ENCODE peak calls at places on chromosomes 6 and 20, in eight cellular contexts. One of them, this sample, is unnamed.

GRCh38 chr6:43265564-43265963 is 22.3 kb downstream of the TTBK1 start:
- DNase-seq in breast epithelium: no peak
- DNase-seq in HCT116: no peak
- DNase-seq in GM12891: no peak
- DNase-seq in heart left ventricle: no peak
- DNase-seq in Peyer's patch: no peak
- DNase-seq in IMR-90: no peak
- DNase-seq in spleen: no peak
- DNase-seq in this sample: no peak

GRCh38 chr20:2814587-2815051 is at the start of gene C20orf141:
- DNase-seq in breast epithelium: peak
- DNase-seq in HCT116: no peak
- DNase-seq in GM12891: no peak
- DNase-seq in heart left ventricle: peak
- DNase-seq in Peyer's patch: no peak
- DNase-seq in IMR-90: peak
- DNase-seq in spleen: no peak
- DNase-seq in this sample: peak

GRCh38 chr6:142400495-142400894 is 98.7 kb downstream of the ADGRG6 start:
- DNase-seq in breast epithelium: no peak
- DNase-seq in HCT116: no peak
- DNase-seq in GM12891: no peak
- DNase-seq in heart left ventricle: no peak
- DNase-seq in Peyer's patch: no peak
- DNase-seq in IMR-90: peak
- DNase-seq in spleen: no peak
- DNase-seq in this sample: no peak

GRCh38 chr6:5995705-5996686 is 10.7 kb downstream of the NRN1 start:
- DNase-seq in breast epithelium: peak
- DNase-seq in HCT116: no peak
- DNase-seq in GM12891: no peak
- DNase-seq in heart left ventricle: peak
- DNase-seq in Peyer's patch: peak
- DNase-seq in IMR-90: peak
- DNase-seq in spleen: peak
- DNase-seq in this sample: peak

GRCh38 chr6:100565439-100566104 is 100.9 kb upstream of the SIM1 start:
- DNase-seq in breast epithelium: no peak
- DNase-seq in HCT116: no peak
- DNase-seq in GM12891: no peak
- DNase-seq in heart left ventricle: no peak
- DNase-seq in Peyer's patch: no peak
- DNase-seq in IMR-90: no peak
- DNase-seq in spleen: no peak
- DNase-seq in this sample: no peak

GRCh38 chr6:117328500-117328899 is 63.1 kb downstream of the VGLL2 start:
- DNase-seq in breast epithelium: no peak
- DNase-seq in HCT116: no peak
- DNase-seq in GM12891: no peak
- DNase-seq in heart left ventricle: no peak
- DNase-seq in Peyer's patch: no peak
- DNase-seq in IMR-90: no peak
- DNase-seq in spleen: no peak
- DNase-seq in this sample: no peak

GRCh38 chr20:4060856-4061440 is 45.6 kb upstream of the RNF24 start:
- DNase-seq in breast epithelium: no peak
- DNase-seq in HCT116: no peak
- DNase-seq in GM12891: no peak
- DNase-seq in heart left ventricle: no peak
- DNase-seq in Peyer's patch: no peak
- DNase-seq in IMR-90: no peak
- DNase-seq in spleen: no peak
- DNase-seq in this sample: no peak

GRCh38 chr6:167350322-167350721 is 25.4 kb downstream of the TTLL2 start:
- DNase-seq in breast epithelium: no peak
- DNase-seq in HCT116: no peak
- DNase-seq in GM12891: no peak
- DNase-seq in heart left ventricle: peak
- DNase-seq in Peyer's patch: no peak
- DNase-seq in IMR-90: no peak
- DNase-seq in spleen: peak
- DNase-seq in this sample: no peak

GRCh38 chr20:47318027-47318595 is 38.4 kb downstream of the ZMYND8 start:
- DNase-seq in breast epithelium: no peak
- DNase-seq in HCT116: no peak
- DNase-seq in GM12891: no peak
- DNase-seq in heart left ventricle: no peak
- DNase-seq in Peyer's patch: peak
- DNase-seq in IMR-90: peak
- DNase-seq in spleen: no peak
- DNase-seq in this sample: peak

GRCh38 chr20:32488066-32488838 is 96.9 kb downstream of the NOL4L start:
- DNase-seq in breast epithelium: no peak
- DNase-seq in HCT116: no peak
- DNase-seq in GM12891: no peak
- DNase-seq in heart left ventricle: no peak
- DNase-seq in Peyer's patch: no peak
- DNase-seq in IMR-90: no peak
- DNase-seq in spleen: no peak
- DNase-seq in this sample: no peak

GRCh38 chr6:113944701-113945100 is 26.2 kb downstream of the HDAC2 start:
- DNase-seq in breast epithelium: no peak
- DNase-seq in HCT116: no peak
- DNase-seq in GM12891: no peak
- DNase-seq in heart left ventricle: no peak
- DNase-seq in Peyer's patch: no peak
- DNase-seq in IMR-90: peak
- DNase-seq in spleen: no peak
- DNase-seq in this sample: no peak

GRCh38 chr20:45946149-45946970 is 11.9 kb downstream of the PCIF1 start:
- DNase-seq in breast epithelium: peak
- DNase-seq in HCT116: no peak
- DNase-seq in GM12891: no peak
- DNase-seq in heart left ventricle: peak
- DNase-seq in Peyer's patch: no peak
- DNase-seq in IMR-90: no peak
- DNase-seq in spleen: peak
- DNase-seq in this sample: peak

GRCh38 chr20:17636523-17637412 is 45.3 kb downstream of the RRBP1 start:
- DNase-seq in breast epithelium: no peak
- DNase-seq in HCT116: no peak
- DNase-seq in GM12891: no peak
- DNase-seq in heart left ventricle: no peak
- DNase-seq in Peyer's patch: no peak
- DNase-seq in IMR-90: no peak
- DNase-seq in spleen: no peak
- DNase-seq in this sample: no peak

GRCh38 chr20:58682656-58683055 is 9.9 kb upstream of the NPEPL1 start:
- DNase-seq in breast epithelium: no peak
- DNase-seq in HCT116: no peak
- DNase-seq in GM12891: no peak
- DNase-seq in heart left ventricle: no peak
- DNase-seq in Peyer's patch: no peak
- DNase-seq in IMR-90: peak
- DNase-seq in spleen: no peak
- DNase-seq in this sample: no peak

GRCh38 chr6:75935473-75935793 is 137.0 kb downstream of the IMPG1 start:
- DNase-seq in breast epithelium: no peak
- DNase-seq in HCT116: no peak
- DNase-seq in GM12891: no peak
- DNase-seq in heart left ventricle: no peak
- DNase-seq in Peyer's patch: no peak
- DNase-seq in IMR-90: no peak
- DNase-seq in spleen: no peak
- DNase-seq in this sample: no peak

GRCh38 chr6:36276581-36277536 is 7.0 kb downstream of the PNPLA1 start:
- DNase-seq in breast epithelium: no peak
- DNase-seq in HCT116: no peak
- DNase-seq in GM12891: no peak
- DNase-seq in heart left ventricle: no peak
- DNase-seq in Peyer's patch: no peak
- DNase-seq in IMR-90: no peak
- DNase-seq in spleen: no peak
- DNase-seq in this sample: no peak

GRCh38 chr6:143902827-143903226 is 38.6 kb downstream of the ZC2HC1B start:
- DNase-seq in breast epithelium: no peak
- DNase-seq in HCT116: no peak
- DNase-seq in GM12891: no peak
- DNase-seq in heart left ventricle: no peak
- DNase-seq in Peyer's patch: no peak
- DNase-seq in IMR-90: no peak
- DNase-seq in spleen: no peak
- DNase-seq in this sample: no peak

GRCh38 chr20:35776513-35777101 is 4.8 kb downstream of the PHF20 start:
- DNase-seq in breast epithelium: peak
- DNase-seq in HCT116: no peak
- DNase-seq in GM12891: no peak
- DNase-seq in heart left ventricle: peak
- DNase-seq in Peyer's patch: no peak
- DNase-seq in IMR-90: peak
- DNase-seq in spleen: no peak
- DNase-seq in this sample: peak

GRCh38 chr6:169185011-169185521 is 68.6 kb downstream of the THBS2 start:
- DNase-seq in breast epithelium: no peak
- DNase-seq in HCT116: no peak
- DNase-seq in GM12891: no peak
- DNase-seq in heart left ventricle: no peak
- DNase-seq in Peyer's patch: no peak
- DNase-seq in IMR-90: no peak
- DNase-seq in spleen: no peak
- DNase-seq in this sample: no peak

GRCh38 chr20:44594730-44595129 is 12.4 kb downstream of the PKIG start:
- DNase-seq in breast epithelium: no peak
- DNase-seq in HCT116: no peak
- DNase-seq in GM12891: no peak
- DNase-seq in heart left ventricle: peak
- DNase-seq in Peyer's patch: no peak
- DNase-seq in IMR-90: peak
- DNase-seq in spleen: no peak
- DNase-seq in this sample: no peak

GRCh38 chr20:63457737-63458136 is 14.7 kb downstream of the KCNQ2 start:
- DNase-seq in breast epithelium: peak
- DNase-seq in HCT116: no peak
- DNase-seq in GM12891: no peak
- DNase-seq in heart left ventricle: peak
- DNase-seq in Peyer's patch: no peak
- DNase-seq in IMR-90: no peak
- DNase-seq in spleen: peak
- DNase-seq in this sample: no peak

GRCh38 chr6:66655420-66655819 is 948.4 kb upstream of the EYS start:
- DNase-seq in breast epithelium: no peak
- DNase-seq in HCT116: no peak
- DNase-seq in GM12891: no peak
- DNase-seq in heart left ventricle: no peak
- DNase-seq in Peyer's patch: no peak
- DNase-seq in IMR-90: no peak
- DNase-seq in spleen: no peak
- DNase-seq in this sample: no peak

GRCh38 chr6:137827977-137828815 is 38.9 kb upstream of the TNFAIP3 start:
- DNase-seq in breast epithelium: no peak
- DNase-seq in HCT116: no peak
- DNase-seq in GM12891: no peak
- DNase-seq in heart left ventricle: no peak
- DNase-seq in Peyer's patch: no peak
- DNase-seq in IMR-90: no peak
- DNase-seq in spleen: no peak
- DNase-seq in this sample: no peak
- TF ChIP-seq POLR2A in breast epithelium: no peak
- TF ChIP-seq POLR2A in HCT116: no peak
- TF ChIP-seq POLR2A in GM12891: peak
- TF ChIP-seq POLR2A in heart left ventricle: no peak
- TF ChIP-seq POLR2A in Peyer's patch: no peak
- TF ChIP-seq POLR2A in IMR-90: no peak
- TF ChIP-seq POLR2A in spleen: no peak
- TF ChIP-seq POLR2A in this sample: no peak

DNA sequence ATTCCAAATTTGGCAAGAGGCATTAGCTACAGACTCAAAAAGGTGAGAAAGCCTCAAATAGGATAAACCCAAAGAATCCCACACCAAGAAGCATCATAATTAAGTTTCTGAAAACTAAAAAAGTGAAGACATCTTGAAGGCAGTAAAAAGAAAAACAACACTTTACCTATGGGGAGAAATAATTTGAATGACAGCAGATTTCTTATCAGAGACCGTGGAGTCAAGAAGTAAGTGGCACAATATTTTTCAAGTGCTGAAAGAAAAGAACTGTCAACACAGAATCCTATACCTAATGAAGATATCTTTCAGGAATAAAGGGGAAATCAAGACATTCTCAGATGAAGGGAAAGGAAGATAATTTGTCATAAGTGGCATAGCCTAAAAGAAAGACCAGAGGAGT is 193.3 kb upstream of the CHD6 start:
- DNase-seq in breast epithelium: no peak
- DNase-seq in HCT116: no peak
- DNase-seq in GM12891: no peak
- DNase-seq in heart left ventricle: no peak
- DNase-seq in Peyer's patch: no peak
- DNase-seq in IMR-90: no peak
- DNase-seq in spleen: no peak
- DNase-seq in this sample: no peak
- TF ChIP-seq POLR2A in breast epithelium: no peak
- TF ChIP-seq POLR2A in HCT116: no peak
- TF ChIP-seq POLR2A in GM12891: no peak
- TF ChIP-seq POLR2A in heart left ventricle: no peak
- TF ChIP-seq POLR2A in Peyer's patch: no peak
- TF ChIP-seq POLR2A in IMR-90: no peak
- TF ChIP-seq POLR2A in spleen: no peak
- TF ChIP-seq POLR2A in this sample: no peak

DNA sequence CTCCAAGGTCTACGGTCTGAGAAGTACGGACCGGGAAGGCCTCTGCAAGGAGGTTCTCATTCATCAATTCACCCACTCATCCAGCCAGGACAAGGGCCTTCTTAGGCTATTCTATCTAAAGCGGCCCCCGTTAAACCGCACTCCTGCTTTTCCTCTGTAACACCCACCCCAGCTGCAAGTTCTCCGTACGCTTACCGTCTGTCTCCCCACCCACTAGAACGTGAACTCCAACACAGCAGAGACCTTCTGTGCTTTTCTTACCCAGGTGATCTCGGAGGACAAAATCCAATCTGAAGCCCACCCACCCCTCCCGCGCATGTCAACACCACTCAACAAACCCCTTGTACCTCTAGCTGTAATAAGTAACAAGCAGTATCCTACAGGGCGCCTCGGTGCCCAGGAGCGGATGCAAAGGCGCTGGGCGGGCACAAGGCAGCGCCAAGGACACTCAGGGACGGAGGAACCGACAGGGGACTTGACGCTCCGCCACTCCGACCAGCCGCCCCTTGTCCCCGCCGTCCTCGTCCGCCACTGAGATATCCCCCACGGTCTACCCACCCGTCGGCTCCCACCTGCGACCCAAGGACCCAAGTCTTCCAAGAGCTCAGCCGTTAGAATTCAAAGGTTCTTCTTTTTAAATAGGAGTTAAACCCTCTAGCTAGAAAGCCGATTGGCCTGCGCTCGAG is at the start of gene AURKA:
- DNase-seq in breast epithelium: no peak
- DNase-seq in HCT116: no peak
- DNase-seq in GM12891: no peak
- DNase-seq in heart left ventricle: no peak
- DNase-seq in Peyer's patch: no peak
- DNase-seq in IMR-90: no peak
- DNase-seq in spleen: no peak
- DNase-seq in this sample: no peak
- TF ChIP-seq POLR2A in breast epithelium: no peak
- TF ChIP-seq POLR2A in HCT116: no peak
- TF ChIP-seq POLR2A in GM12891: peak
- TF ChIP-seq POLR2A in heart left ventricle: no peak
- TF ChIP-seq POLR2A in Peyer's patch: peak
- TF ChIP-seq POLR2A in IMR-90: peak
- TF ChIP-seq POLR2A in spleen: no peak
- TF ChIP-seq POLR2A in this sample: peak

GRCh38 chr6:41735427-41736206 is at the start of gene TFEB:
- DNase-seq in breast epithelium: peak
- DNase-seq in HCT116: peak
- DNase-seq in GM12891: peak
- DNase-seq in heart left ventricle: peak
- DNase-seq in Peyer's patch: peak
- DNase-seq in IMR-90: peak
- DNase-seq in spleen: peak
- DNase-seq in this sample: peak
- TF ChIP-seq POLR2A in breast epithelium: no peak
- TF ChIP-seq POLR2A in HCT116: no peak
- TF ChIP-seq POLR2A in GM12891: no peak
- TF ChIP-seq POLR2A in heart left ventricle: peak
- TF ChIP-seq POLR2A in Peyer's patch: peak
- TF ChIP-seq POLR2A in IMR-90: no peak
- TF ChIP-seq POLR2A in spleen: no peak
- TF ChIP-seq POLR2A in this sample: no peak